ENCODE peak calls at places on chromosomes 2 and 18, in four cellular contexts. S is IMR-90, D is HCT116, B is MM.1S. O is an unnamed sample.

GRCh38 chr2:114937366-114937930 is 495.0 kb downstream of the DPP10 start:
- DNase-seq in S (no peak), D (no peak), B (no peak), O (no peak)

GRCh38 chr2:223549215-223549614 is 52.9 kb downstream of the SCG2 start:
- DNase-seq in D (peak; percentile 99), B (no peak), S (peak; percentile 95), O (no peak)

GRCh38 chr2:69889302-69889701 is 4.5 kb upstream of the SNRNP27 start:
- DNase-seq in D (no peak), B (no peak), S (no peak), O (no peak)

GRCh38 chr18:13638684-13639083 is 87.7 kb downstream of the FAM210A start:
- DNase-seq in D (no peak), B (no peak), S (no peak), O (no peak)

GRCh38 chr2:16685340-16685715 is 19.7 kb upstream of the CYRIA start:
- DNase-seq in D (no peak), B (no peak), S (no peak), O (no peak)

GRCh38 chr2:165003443-165004130 is 48.3 kb upstream of the SLC38A11 start:
- DNase-seq in D (peak; percentile 10), S (no peak), B (no peak), O (no peak)

GRCh38 chr2:176128172-176129012 is 1.1 kb upstream of the HOXD8 start:
- DNase-seq in S (no peak), D (no peak), B (no peak), O (no peak)

GRCh38 chr18:75799449-75800330 is 372.2 kb upstream of the SMIM21 start:
- DNase-seq in B (no peak), S (no peak), D (no peak), O (no peak)

GRCh38 chr18:8661754-8662573 is 43.4 kb upstream of the MTCL1 start:
- DNase-seq in B (peak; percentile 44), S (peak; percentile 28), D (no peak), O (peak; percentile 40)

GRCh38 chr2:73176205-73176880 is 26.0 kb upstream of the NOTO start:
- DNase-seq in S (no peak), D (no peak), B (peak; percentile 53), O (peak; percentile 53)

GRCh38 chr2:196586511-196586991 is 53.0 kb upstream of the CCDC150 start:
- DNase-seq in S (peak; percentile 86), B (no peak), D (no peak), O (no peak)

GRCh38 chr18:14747513-14748474 is at the start of gene ANKRD30B:
- DNase-seq in D (no peak), B (no peak), S (no peak), O (no peak)

GRCh38 chr2:127080226-127080940 is 26.6 kb downstream of the BIN1 start:
- DNase-seq in D (no peak), B (no peak), S (no peak), O (peak; percentile 75)

DNA sequence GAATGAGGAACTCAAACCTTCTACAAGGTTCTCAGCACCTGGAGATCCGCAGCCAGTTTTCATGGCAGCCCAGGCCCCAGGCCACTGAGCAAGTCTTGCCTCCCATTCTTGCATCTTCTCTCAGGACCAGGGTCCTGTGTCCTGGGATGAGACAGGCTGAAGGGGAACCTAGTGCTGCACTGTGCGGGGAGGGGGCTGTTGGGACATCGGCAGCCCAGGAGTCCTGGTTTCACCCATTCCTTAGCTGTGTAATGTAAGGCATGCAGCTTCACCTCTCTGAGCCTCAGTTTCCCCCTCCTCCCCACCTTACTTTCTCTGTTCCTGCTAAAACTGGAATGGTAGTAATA is 43.9 kb downstream of the TNS1 start:
- DNase-seq in B (no peak), D (no peak), S (no peak), O (no peak)
- H3K27ac ChIP-seq in B (no peak overlapping the region), D (no peak overlapping the region), S (no peak overlapping the region), O (no peak overlapping the region)

DNA sequence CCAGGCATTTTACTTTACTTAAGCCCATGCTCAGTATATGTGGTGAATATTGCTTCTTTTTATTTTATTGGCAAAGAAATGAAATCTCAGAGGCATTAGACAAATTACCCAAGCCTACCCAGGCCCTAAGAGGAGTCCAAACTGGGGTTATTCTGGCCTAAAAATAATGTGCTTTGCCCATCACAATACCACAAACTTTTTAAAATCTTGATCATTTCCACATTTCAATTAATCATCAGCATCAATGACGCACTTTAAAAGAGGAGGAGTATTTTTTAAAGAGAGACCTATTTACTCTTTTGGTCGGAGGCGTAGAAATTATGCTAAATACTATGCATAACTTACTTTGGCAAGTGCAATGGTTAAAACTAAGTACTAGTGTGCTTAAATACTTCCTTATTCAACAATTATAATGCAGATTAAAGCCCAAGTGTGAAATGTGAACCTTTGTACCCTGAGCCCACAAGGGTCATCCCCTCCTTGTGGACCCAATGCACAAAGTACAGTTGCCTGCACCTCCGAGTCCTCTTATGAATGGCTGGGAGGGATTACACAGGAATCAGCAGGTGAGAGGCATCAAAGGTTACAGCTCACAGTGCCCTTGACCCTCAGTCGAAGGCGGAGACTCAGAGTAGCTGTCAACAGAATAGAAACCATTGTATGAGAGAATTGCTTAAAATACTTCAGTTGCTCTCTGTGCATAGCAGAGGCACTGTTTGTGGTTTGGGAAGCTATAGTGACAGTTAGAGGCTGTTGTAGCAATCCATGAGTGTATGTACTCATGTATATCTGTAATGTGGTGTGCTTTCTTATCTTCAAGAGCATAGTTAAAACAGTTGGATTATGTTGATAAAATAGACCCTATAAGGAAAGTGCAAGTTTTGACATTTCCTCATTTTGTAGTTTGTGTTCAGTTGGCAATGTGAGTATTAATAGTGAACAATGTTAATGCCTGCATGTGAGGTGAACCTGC is 151.7 kb upstream of the ITGA4 start:
- DNase-seq in D (no peak), S (peak; percentile 5), B (peak; percentile 98), O (peak; percentile 24)
- H3K4me1 ChIP-seq in D (no peaks in the 10 kb centered on the region), S (peaks cover 2% of the 10 kb centered on the region), B (peaks cover 58% of the 10 kb centered on the region), O (no peaks in the 10 kb centered on the region)

GRCh38 chr2:46615555-46616487 is 136.5 kb downstream of the TMEM247 start:
- DNase-seq in S (peak; percentile 14), B (peak; percentile 8), D (no peak), O (peak; percentile 45)
- TF ChIP-seq CTCF in S (peak; percentile 30), B (no peak), D (peak; percentile 26), O (no peak)

DNA sequence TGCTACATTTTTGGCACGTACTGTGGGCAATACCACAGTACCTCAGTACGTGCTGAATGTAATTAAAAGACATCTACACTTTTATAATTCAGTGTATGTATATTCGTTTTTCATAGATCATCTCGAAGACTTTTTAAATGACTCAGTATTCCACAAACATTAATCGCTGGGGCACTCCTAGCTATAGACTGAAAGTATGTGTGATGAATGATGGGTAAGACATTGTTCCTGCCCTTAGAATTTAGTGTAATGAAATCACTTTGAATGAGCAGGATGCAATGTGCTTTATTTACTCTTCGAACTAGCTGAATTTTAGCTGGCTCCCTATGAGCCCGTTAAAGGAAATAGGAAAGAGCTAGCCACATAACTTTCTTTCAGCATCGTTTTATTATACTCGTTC is 245.6 kb upstream of the RASGRP3 start:
- DNase-seq in S (peak; percentile 58), D (no peak), B (no peak), O (no peak)
- H3K27ac ChIP-seq in S (no peak overlapping the region), D (no peak overlapping the region), B (no peak overlapping the region), O (no peak overlapping the region)